ENCODE peak calls at places on chromosomes 1 and 21, in eight cellular contexts. R, H, V, Y, X, Q, A and L are unnamed samples.

GRCh38 chr1:38152351-38153082 is 105.9 kb upstream of the POU3F1 start:
- DNase-seq in X (peak), Y (no peak), R (no peak), H (no peak), A (no peak), V (no peak), Q (no peak), L (no peak)

GRCh38 chr1:172851077-172851476 is 192.2 kb downstream of the FASLG start:
- DNase-seq in A (no peak), R (no peak), V (no peak), Y (no peak), H (no peak), Q (no peak), X (no peak), L (no peak)

GRCh38 chr1:63148825-63149645 is 173.3 kb upstream of the FOXD3 start:
- DNase-seq in A (peak), X (peak), R (no peak), Q (no peak), H (peak), Y (no peak), V (peak), L (no peak)

GRCh38 chr1:150751443-150751842 is 14.1 kb downstream of the CTSS start:
- DNase-seq in Q (no peak), Y (no peak), H (no peak), R (no peak), A (no peak), V (no peak), X (no peak), L (no peak)

GRCh38 chr1:5822266-5822665 is 170.0 kb downstream of the NPHP4 start:
- DNase-seq in R (no peak), V (no peak), X (no peak), Y (no peak), Q (no peak), A (no peak), H (no peak), L (no peak)

GRCh38 chr1:11567244-11568065 is 86.8 kb downstream of the FBXO2 start:
- DNase-seq in X (no peak), V (no peak), R (no peak), Q (no peak), Y (no peak), A (no peak), H (no peak), L (no peak)

GRCh38 chr1:22889213-22889827 is 83.3 kb downstream of the LACTBL1 start:
- DNase-seq in R (peak), V (peak), Q (no peak), H (no peak), X (peak), A (peak), Y (peak), L (no peak)

GRCh38 chr21:38223893-38224540 is 32.8 kb upstream of the KCNJ15 start:
- DNase-seq in Y (no peak), V (no peak), Q (no peak), R (no peak), X (no peak), H (peak), A (no peak), L (no peak)

GRCh38 chr1:156146006-156146748 is 7.2 kb upstream of the SEMA4A start:
- DNase-seq in X (peak), R (peak), Q (no peak), Y (peak), A (peak), H (peak), V (peak), L (no peak)

GRCh38 chr1:33893147-33893830 is 29.4 kb downstream of the HMGB4 start:
- DNase-seq in X (no peak), R (peak), Q (no peak), V (no peak), H (no peak), Y (no peak), A (peak), L (no peak)

GRCh38 chr1:203406446-203407045 is 55.6 kb upstream of the FMOD start:
- DNase-seq in V (no peak), X (no peak), H (no peak), A (no peak), Y (no peak), R (no peak), Q (no peak), L (no peak)

GRCh38 chr1:153238536-153238935 is 21.0 kb upstream of the LORICRIN start:
- DNase-seq in V (no peak), Q (no peak), X (peak), A (no peak), H (no peak), Y (no peak), R (no peak), L (no peak)

GRCh38 chr1:151944110-151944858 is 35.0 kb upstream of the THEM4 start:
- DNase-seq in R (no peak), X (peak), V (no peak), H (no peak), Q (no peak), Y (no peak), A (no peak), L (no peak)